ENCODE peak calls at places on chromosomes 1 and 21, in five cellular contexts. O is ureter; U is activated T-helper 1 cell treated with anti-CD3 and anti-CD28 coated beads, Interleukin-12 subunit alpha, Interleukin-12 subunit beta, Interleukin-2, Interleukin-4 antibody, amounts not matched to agents 30 ng/mL and 10 ng/mL and 1 ng/mL, durations not matched to agents 14 hours and 24 hours and 36 hours; L is SK-MEL-5; B is A549. V is an unnamed sample.
A peak's percentile ranks its signal among the peaks of the same experiment; 100 is the strongest.

GRCh38 chr1:225500589-225501192 is 72.9 kb upstream of the LBR start:
- DNase-seq in B (no peak), O (no peak), U (no peak), L (no peak), V (no peak)

GRCh38 chr1:175195798-175196197 is 3.2 kb upstream of the KIAA0040 start:
- DNase-seq in U (no peak), B (no peak), O (no peak), L (no peak), V (no peak)

GRCh38 chr21:42357307-42357706 is 6.5 kb upstream of the TFF2 start:
- DNase-seq in B (no peak), O (no peak), U (no peak), L (no peak), V (no peak)

GRCh38 chr1:83799474-83800085 is 199.4 kb downstream of the TTLL7 start:
- DNase-seq in B (no peak), U (no peak), O (no peak), L (no peak), V (no peak)

GRCh38 chr1:196608401-196609113 is at the start of gene KCNT2:
- DNase-seq in O (peak; percentile 72), L (no peak), B (peak; percentile 21), U (no peak), V (peak; percentile 65)

GRCh38 chr1:164688791-164689190 is 129.8 kb downstream of the PBX1 start:
- DNase-seq in L (no peak), O (no peak), B (no peak), U (no peak), V (no peak)

GRCh38 chr1:153795934-153796785 is 21.0 kb downstream of the SLC27A3 start:
- DNase-seq in L (no peak), U (no peak), O (no peak), B (no peak), V (no peak)

GRCh38 chr1:31781138-31782065 is 17.3 kb upstream of the ADGRB2 start:
- DNase-seq in O (no peak), B (no peak), U (no peak), L (no peak), V (no peak)

GRCh38 chr1:7159116-7159781 is 374.0 kb downstream of the CAMTA1 start:
- DNase-seq in L (no peak), O (no peak), B (no peak), U (no peak), V (no peak)

GRCh38 chr1:94529416-94529815 is 12.1 kb downstream of the F3 start:
- DNase-seq in O (no peak), U (no peak), L (no peak), B (no peak), V (no peak)

GRCh38 chr21:31490471-31490870 is 146.4 kb upstream of the TIAM1 start:
- DNase-seq in O (no peak), L (no peak), U (no peak), B (peak; percentile 10), V (no peak)

GRCh38 chr1:235156265-235156664 is 4.8 kb downstream of the RBM34 start:
- DNase-seq in L (peak; percentile 38), O (no peak), B (no peak), U (no peak), V (no peak)

GRCh38 chr1:90973897-90974798 is 47.7 kb downstream of the ZNF644 start:
- DNase-seq in U (no peak), L (no peak), O (no peak), B (no peak), V (peak; percentile 63)

GRCh38 chr1:48022306-48022705 is 25.1 kb upstream of the TRABD2B start:
- DNase-seq in O (no peak), L (no peak), B (no peak), U (no peak), V (no peak)

GRCh38 chr1:215749423-215749822 is 182.3 kb downstream of the KCTD3 start:
- DNase-seq in B (no peak), U (no peak), O (no peak), L (no peak), V (peak; percentile 54)

GRCh38 chr1:38361566-38361965 is 315.0 kb upstream of the POU3F1 start:
- DNase-seq in L (no peak), O (no peak), U (no peak), B (no peak), V (no peak)

GRCh38 chr1:43912607-43913006 is 21.0 kb upstream of the ARTN start:
- DNase-seq in B (no peak), L (no peak), U (no peak), O (no peak), V (no peak)

GRCh38 chr1:160116277-160117147 is 953 bp downstream of the ATP1A2 start:
- DNase-seq in U (no peak), O (no peak), B (no peak), L (no peak), V (no peak)

GRCh38 chr1:246213036-246213435 is 294.0 kb downstream of the SMYD3 start:
- DNase-seq in U (no peak), B (no peak), L (no peak), O (no peak), V (no peak)

GRCh38 chr1:161919229-161919628 is 104.4 kb downstream of the OLFML2B start:
- DNase-seq in U (no peak), B (no peak), O (no peak), L (no peak), V (no peak)

GRCh38 chr21:37045139-37045538 is 27.7 kb downstream of the PIGP start:
- DNase-seq in B (no peak), U (no peak), L (no peak), O (no peak), V (no peak)

GRCh38 chr1:210250998-210251679 is 18.5 kb downstream of the SERTAD4 start:
- DNase-seq in O (no peak), L (no peak), U (no peak), B (peak; percentile 53), V (peak; percentile 87)

GRCh38 chr1:206895320-206895719 is 1.9 kb upstream of the IL24 start:
- DNase-seq in L (no peak), U (no peak), B (no peak), O (no peak), V (no peak)

GRCh38 chr1:221089273-221089672 is 210.0 kb downstream of the HLX start:
- DNase-seq in B (peak; percentile 34), L (no peak), O (no peak), U (no peak), V (no peak)

GRCh38 chr1:225653463-225654276 is 747 bp upstream of the ENAH start:
- DNase-seq in U (no peak), L (peak; percentile 61), O (peak; percentile 66), B (peak; percentile 51), V (peak; percentile 82)

V was measured in Daoy.